ENCODE peak calls at places on chromosomes 4 and X, in six cellular contexts. J is endothelial cell of umbilical vein, R is A549, Z is K562, O is HepG2, P is GM12878. K is an unnamed sample.

GRCh38 chr4:134747108-134747805 is 545.7 kb upstream of the PABPC4L start:
- DNase-seq in J (no peak), R (no peak), Z (no peak), O (peak), P (no peak), K (no peak)

GRCh38 chrX:148878371-148878770 is 378.0 kb downstream of the AFF2 start:
- DNase-seq in J (peak), R (no peak), Z (no peak), O (no peak), P (no peak), K (no peak)

GRCh38 chrX:118216488-118216887 is 99.9 kb upstream of the KLHL13 start:
- DNase-seq in J (no peak), R (no peak), Z (no peak), O (no peak), P (no peak), K (no peak)

GRCh38 chrX:137569470-137569891 is 3.6 kb downstream of the ZIC3 start:
- DNase-seq in J (no peak), R (no peak), Z (no peak), O (no peak), P (no peak), K (no peak)

GRCh38 chr4:144501231-144501780 is 144.7 kb upstream of the HHIP start:
- DNase-seq in J (no peak), R (no peak), Z (no peak), O (no peak), P (no peak), K (no peak)

GRCh38 chr4:182192511-182193181 is 50.6 kb upstream of the TENM3 start:
- DNase-seq in J (no peak), R (no peak), Z (no peak), O (no peak), P (no peak), K (no peak)

GRCh38 chr4:74794341-74794801 is at the start of gene BTC:
- DNase-seq in J (no peak), R (peak), Z (peak), O (peak), P (no peak), K (no peak)

GRCh38 chr4:54227261-54228063 is 1.6 kb upstream of the PDGFRA start:
- DNase-seq in J (peak), R (peak), Z (no peak), O (no peak), P (no peak), K (no peak)

GRCh38 chrX:71872542-71873458 is 37.8 kb upstream of the NHSL2 start:
- DNase-seq in J (no peak), R (no peak), Z (no peak), O (no peak), P (no peak), K (no peak)

GRCh38 chr4:80301884-80302283 is 33.6 kb upstream of the CFAP299 start:
- DNase-seq in J (no peak), R (no peak), Z (no peak), O (no peak), P (no peak), K (no peak)

GRCh38 chrX:100477949-100478348 is 67.9 kb upstream of the PCDH19 start:
- DNase-seq in J (no peak), R (no peak), Z (no peak), O (no peak), P (no peak), K (no peak)

GRCh38 chrX:74451450-74452198 is 30.3 kb downstream of the SLC16A2 start:
- DNase-seq in J (no peak), R (no peak), Z (no peak), O (no peak), P (no peak), K (no peak)

GRCh38 chrX:74450803-74451449 is 29.6 kb downstream of the SLC16A2 start:
- DNase-seq in J (no peak), R (peak), Z (no peak), O (no peak), P (no peak), K (peak)

GRCh38 chrX:74449937-74450330 is 28.6 kb downstream of the SLC16A2 start:
- DNase-seq in J (no peak), R (peak), Z (no peak), O (no peak), P (no peak), K (no peak)

GRCh38 chrX:74448669-74449068 is 27.4 kb downstream of the SLC16A2 start:
- DNase-seq in J (no peak), R (no peak), Z (no peak), O (no peak), P (no peak), K (no peak)

GRCh38 chrX:74449322-74449936 is 28.1 kb downstream of the SLC16A2 start:
- DNase-seq in J (no peak), R (peak), Z (no peak), O (no peak), P (no peak), K (peak)
- TF ChIP-seq MAX in J (no peak), R (no peak), Z (no peak), O (no peak), P (no peak), K (no peak)

GRCh38 chr4:25797136-25797535 is 65.7 kb downstream of the SEL1L3 start:
- DNase-seq in J (no peak), R (no peak), Z (no peak), O (no peak), P (no peak), K (no peak)

GRCh38 chr4:25792200-25792791 is 70.5 kb downstream of the SEL1L3 start:
- DNase-seq in J (peak), R (peak), Z (peak), O (peak), P (no peak), K (peak)

GRCh38 chr4:25795091-25795490 is 67.7 kb downstream of the SEL1L3 start:
- DNase-seq in J (no peak), R (no peak), Z (no peak), O (no peak), P (no peak), K (no peak)

GRCh38 chr4:25792843-25793242 is 69.9 kb downstream of the SEL1L3 start:
- DNase-seq in J (no peak), R (no peak), Z (no peak), O (no peak), P (no peak), K (no peak)

DNA sequence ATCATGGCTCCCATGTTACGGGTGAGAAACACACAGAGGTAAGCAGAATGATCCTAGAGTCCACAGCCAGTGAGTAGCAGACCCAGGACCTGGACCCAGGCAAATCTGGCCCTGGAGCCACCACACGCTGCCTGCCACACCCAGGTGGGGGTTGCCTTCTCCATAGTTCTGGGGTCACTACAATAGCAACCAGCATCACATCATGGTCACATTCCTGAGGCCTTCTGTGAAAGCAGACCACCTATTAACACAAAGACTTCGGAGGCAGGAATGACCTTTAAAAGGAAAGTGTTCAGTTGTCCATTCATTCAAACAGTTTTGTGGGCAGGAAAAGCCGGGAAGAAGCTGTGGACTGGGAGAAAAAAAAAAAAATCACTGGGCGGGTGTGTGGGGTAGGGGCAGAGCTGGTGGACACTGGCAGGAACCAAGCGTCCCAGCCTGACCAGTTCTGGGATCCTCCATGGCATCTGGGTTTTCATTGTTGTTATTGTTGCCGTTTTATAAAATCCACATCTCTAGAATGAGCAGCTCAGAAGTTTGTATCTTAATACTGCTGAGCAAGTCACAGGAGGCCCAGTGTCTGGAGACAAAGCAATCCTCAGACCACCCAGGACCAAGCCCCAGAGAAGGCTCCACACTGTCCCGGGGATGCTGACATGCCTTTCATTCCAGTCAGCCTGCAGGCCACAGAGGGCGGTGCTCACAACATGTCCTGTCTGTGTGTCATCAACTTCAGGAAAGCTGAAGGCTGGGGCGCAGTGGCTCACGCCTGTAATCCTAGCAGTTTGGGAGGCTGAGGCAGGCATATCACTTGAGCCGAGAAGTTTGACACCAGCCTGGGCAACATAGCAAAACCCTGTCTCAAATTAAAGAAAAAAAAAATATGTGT is 67.0 kb downstream of the SEL1L3 start:
- DNase-seq in J (no peak), R (no peak), Z (no peak), O (peak), P (no peak), K (no peak)
- TF ChIP-seq MYC in J (no peak), R (no peak), Z (no peak), O (no peak), P (no peak), K (no peak)

GRCh38 chrX:153032397-153033118 is 23.7 kb upstream of the PNMA3 start:
- DNase-seq in J (peak), R (peak), Z (peak), O (peak), P (no peak), K (peak)
- TF ChIP-seq POLR2A in J (no peak), R (no peak), Z (no peak), O (no peak), P (peak), K (no peak)

GRCh38 chr4:21596521-21596920 is 352.1 kb downstream of the KCNIP4 start:
- DNase-seq in J (peak), R (no peak), Z (no peak), O (no peak), P (no peak), K (no peak)
- TF ChIP-seq MAX in J (no peak), R (no peak), Z (no peak), O (no peak), P (no peak), K (no peak)

DNA sequence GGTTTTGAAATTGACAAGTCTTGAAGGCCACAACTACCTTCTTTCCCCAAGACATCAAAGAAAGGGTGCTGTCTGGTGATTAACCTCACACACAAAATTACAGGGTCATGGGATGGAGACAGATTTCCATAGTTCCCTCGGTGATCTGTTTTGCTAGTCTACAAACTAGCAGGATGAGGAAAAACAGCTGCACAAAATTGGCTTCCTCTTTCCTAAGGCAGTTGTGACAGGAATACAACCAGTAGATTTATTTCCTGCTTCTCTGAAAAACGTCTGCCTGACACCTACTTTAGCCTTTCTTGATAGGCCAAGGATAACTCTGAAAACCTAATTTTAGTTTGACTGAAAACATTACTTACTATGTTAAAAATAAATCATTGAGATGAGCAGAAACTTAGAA is 39.6 kb downstream of the DKK2 start:
- DNase-seq in J (no peak), R (no peak), Z (no peak), O (no peak), P (no peak), K (no peak)
- TF ChIP-seq MYC in J (no peak), R (no peak), Z (no peak), O (no peak), P (no peak), K (no peak)

K was measured in NB4.